ENCODE peak calls at places on chromosomes 7 and 10, in ten cellular contexts. C is stomach, X is mammary epithelial cell, D is fibroblast of lung, Y is psoas muscle, E is GM23338, V is choroid plexus epithelial cell, G is bronchial epithelial cell, N is AG09309, R is A549. P is an unnamed sample.

GRCh38 chr7:91827169-91827568 is 53.3 kb downstream of the MTERF1 start:
- DNase-seq in R (no peak), X (no peak), E (no peak), Y (no peak), G (no peak), C (no peak), N (no peak), D (no peak), V (no peak), P (no peak)

GRCh38 chr7:25597881-25598456 is 369.7 kb upstream of the NPVF start:
- DNase-seq in R (no peak), G (peak), C (no peak), X (no peak), Y (no peak), N (no peak), E (no peak), V (peak), D (no peak), P (no peak)

GRCh38 chr7:4742051-4742573 is 33.3 kb upstream of the AP5Z1 start:
- DNase-seq in N (no peak), X (no peak), C (peak), V (no peak), R (peak), Y (no peak), G (no peak), D (no peak), E (no peak), P (no peak)

GRCh38 chr7:2283074-2283473 is 31.2 kb downstream of the SNX8 start:
- DNase-seq in R (no peak), Y (no peak), N (no peak), G (no peak), D (no peak), E (no peak), X (no peak), C (no peak), V (no peak), P (no peak)

GRCh38 chr7:157471259-157472125 is 134.7 kb downstream of the DNAJB6 start:
- DNase-seq in V (no peak), C (peak), E (no peak), D (no peak), R (no peak), X (no peak), G (no peak), Y (no peak), N (no peak), P (peak)

GRCh38 chr10:45425628-45426563 is 51.9 kb downstream of the ALOX5 start:
- DNase-seq in N (no peak), Y (no peak), X (peak), D (no peak), G (peak), R (peak), V (peak), E (no peak), C (no peak), P (no peak)

GRCh38 chr7:128032605-128033235 is 1.5 kb upstream of the LRRC4 start:
- DNase-seq in D (no peak), G (no peak), N (no peak), C (no peak), R (no peak), E (peak), X (no peak), V (peak), Y (peak), P (peak)

GRCh38 chr10:78291733-78292132 is 258.1 kb downstream of the RPS24 start:
- DNase-seq in N (no peak), Y (no peak), X (no peak), D (no peak), R (no peak), C (no peak), G (no peak), E (no peak), V (no peak), P (no peak)

GRCh38 chr7:140251824-140252555 is 75.2 kb upstream of the KDM7A start:
- DNase-seq in G (no peak), D (no peak), V (no peak), X (no peak), E (no peak), R (no peak), Y (no peak), N (no peak), C (no peak), P (no peak)

GRCh38 chr7:118185163-118185860 is 1.3 kb downstream of the LSM8 start:
- DNase-seq in R (no peak), C (no peak), Y (no peak), N (peak), V (peak), E (no peak), G (no peak), D (peak), X (no peak), P (no peak)

GRCh38 chr10:9302142-9302746 is 1247.8 kb downstream of the GATA3 start:
- DNase-seq in V (peak), N (peak), X (peak), C (no peak), Y (no peak), G (peak), R (peak), D (peak), E (peak), P (no peak)

GRCh38 chr7:44267719-44268413 is 57.5 kb downstream of the CAMK2B start:
- DNase-seq in V (no peak), R (no peak), C (no peak), X (no peak), D (no peak), G (no peak), Y (no peak), E (no peak), N (no peak), P (no peak)

GRCh38 chr10:27820637-27821036 is 75.0 kb upstream of the MKX start:
- DNase-seq in E (no peak), C (no peak), Y (no peak), R (no peak), V (no peak), G (no peak), D (no peak), N (no peak), X (no peak), P (no peak)

GRCh38 chr7:99741438-99741795 is 6.4 kb upstream of the CYP3A7 start:
- DNase-seq in G (no peak), V (no peak), D (no peak), X (no peak), N (no peak), Y (no peak), C (no peak), R (no peak), E (no peak), P (no peak)

GRCh38 chr7:29839302-29839701 is 33.0 kb downstream of the WIPF3 start:
- DNase-seq in G (peak), C (no peak), E (no peak), D (peak), X (peak), Y (peak), N (peak), R (peak), V (peak), P (peak)

GRCh38 chr7:155851892-155852291 is 39.6 kb upstream of the SHH start:
- DNase-seq in X (no peak), E (no peak), Y (no peak), C (no peak), N (no peak), G (no peak), V (no peak), D (no peak), R (no peak), P (no peak)

GRCh38 chr7:8015095-8015745 is 46.6 kb downstream of the GLCCI1 start:
- DNase-seq in D (no peak), E (no peak), X (no peak), Y (no peak), G (no peak), N (no peak), C (no peak), R (no peak), V (no peak), P (no peak)

GRCh38 chr7:132779164-132779563 is 202.9 kb upstream of the PLXNA4 start:
- DNase-seq in N (no peak), C (no peak), V (no peak), G (no peak), E (no peak), Y (no peak), X (no peak), D (no peak), R (no peak), P (no peak)

GRCh38 chr10:76420725-76421124 is 989.3 kb downstream of the LRMDA start:
- DNase-seq in R (no peak), Y (no peak), C (no peak), V (no peak), G (no peak), X (no peak), E (no peak), D (no peak), N (no peak), P (no peak)

GRCh38 chr7:137169282-137169698 is 174.2 kb downstream of the PTN start:
- DNase-seq in N (peak), Y (peak), R (peak), V (peak), E (peak), C (peak), D (peak), G (peak), X (peak), P (no peak)

GRCh38 chr10:369441-370221 is 234.4 kb downstream of the ZMYND11 start:
- DNase-seq in D (peak), E (no peak), R (no peak), G (no peak), X (no peak), N (peak), C (no peak), Y (no peak), V (peak), P (peak)

GRCh38 chr7:46972205-46972604 is 609.7 kb downstream of the TNS3 start:
- DNase-seq in N (peak), V (peak), D (peak), C (no peak), E (peak), Y (no peak), R (peak), G (peak), X (peak), P (no peak)

GRCh38 chr10:123147635-123148413 is at the start of gene HMX2:
- DNase-seq in E (peak), D (no peak), N (no peak), G (no peak), V (no peak), X (peak), Y (no peak), C (no peak), R (no peak), P (no peak)

GRCh38 chr10:100858258-100858657 is 54.5 kb upstream of the SLF2 start:
- DNase-seq in X (no peak), G (no peak), Y (no peak), N (no peak), C (no peak), D (no peak), V (no peak), R (no peak), E (no peak), P (no peak)
- TF ChIP-seq CTCF in X (no peak), G (no peak), Y (no peak), N (no peak), C (no peak), D (no peak), V (no peak), R (no peak), E (no peak), P (no peak)

GRCh38 chr7:42407311-42407710 is 170.3 kb upstream of the GLI3 start:
- DNase-seq in G (no peak), V (no peak), C (no peak), R (no peak), X (no peak), Y (no peak), E (no peak), D (no peak), N (no peak), P (no peak)

GRCh38 chr7:42400961-42401360 is 164.0 kb upstream of the GLI3 start:
- DNase-seq in R (no peak), Y (no peak), X (no peak), C (no peak), N (no peak), D (no peak), V (no peak), E (no peak), G (no peak), P (no peak)

GRCh38 chr7:42407828-42408227 is 170.8 kb upstream of the GLI3 start:
- DNase-seq in Y (no peak), X (peak), N (no peak), G (peak), C (no peak), V (no peak), R (no peak), D (no peak), E (no peak), P (no peak)

GRCh38 chr7:42409296-42409695 is 172.3 kb upstream of the GLI3 start:
- DNase-seq in Y (no peak), V (no peak), R (no peak), N (no peak), X (no peak), C (no peak), E (no peak), G (no peak), D (no peak), P (no peak)

DNA sequence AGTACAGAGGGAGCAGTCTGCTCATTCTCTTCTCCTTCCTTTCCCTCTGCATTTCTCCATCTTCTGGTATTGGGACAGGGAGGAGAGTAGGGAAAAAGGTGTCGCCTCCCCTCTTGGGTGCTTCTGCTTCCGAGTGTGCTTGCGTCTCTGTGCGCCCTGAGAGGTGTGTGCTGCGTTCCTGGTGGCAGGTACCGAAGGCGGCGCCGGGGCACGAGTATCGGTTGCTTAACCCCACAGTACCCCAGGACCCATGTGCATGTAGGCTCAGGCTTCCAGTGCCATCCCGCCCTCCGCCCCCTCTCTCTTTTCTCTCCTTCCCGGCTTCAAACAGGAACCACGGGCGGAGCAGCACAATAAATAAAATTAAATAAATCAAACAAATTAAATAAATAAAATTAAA is 169.3 kb upstream of the GLI3 start:
- DNase-seq in R (no peak), V (no peak), G (no peak), E (peak), Y (no peak), C (no peak), D (no peak), X (no peak), N (no peak), P (no peak)
- H3K4me3 ChIP-seq in R (no peak), V (no peak), G (no peak), E (no peak), Y (no peak), C (no peak), D (no peak), X (no peak), N (no peak), P (no peak)

DNA sequence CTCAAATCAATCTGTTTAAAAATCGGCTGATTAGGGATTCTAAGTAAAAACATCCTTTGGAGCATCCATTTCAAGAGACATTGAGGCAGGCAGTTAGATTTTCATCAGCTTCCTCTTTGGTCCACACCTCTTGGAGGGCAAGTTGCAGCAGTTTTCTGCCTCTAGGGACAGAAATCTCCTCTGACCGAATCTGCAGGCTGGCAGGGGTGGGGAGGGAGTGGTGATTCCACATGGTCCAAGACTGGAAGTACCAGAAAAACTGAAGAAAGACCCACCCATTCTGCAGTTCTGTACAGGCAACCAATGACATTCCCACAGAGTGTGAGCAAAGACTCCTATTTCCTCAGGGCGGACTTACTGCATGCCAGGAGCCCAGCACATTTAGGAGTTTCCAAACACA is 29.0 kb downstream of the FGFBP3 start:
- DNase-seq in G (peak), V (no peak), R (peak), D (no peak), X (peak), Y (no peak), E (peak), N (no peak), C (no peak), P (no peak)
- TF ChIP-seq CTCF in G (peak), V (no peak), R (no peak), D (no peak), X (peak), Y (no peak), E (no peak), N (no peak), C (no peak), P (no peak)

DNA sequence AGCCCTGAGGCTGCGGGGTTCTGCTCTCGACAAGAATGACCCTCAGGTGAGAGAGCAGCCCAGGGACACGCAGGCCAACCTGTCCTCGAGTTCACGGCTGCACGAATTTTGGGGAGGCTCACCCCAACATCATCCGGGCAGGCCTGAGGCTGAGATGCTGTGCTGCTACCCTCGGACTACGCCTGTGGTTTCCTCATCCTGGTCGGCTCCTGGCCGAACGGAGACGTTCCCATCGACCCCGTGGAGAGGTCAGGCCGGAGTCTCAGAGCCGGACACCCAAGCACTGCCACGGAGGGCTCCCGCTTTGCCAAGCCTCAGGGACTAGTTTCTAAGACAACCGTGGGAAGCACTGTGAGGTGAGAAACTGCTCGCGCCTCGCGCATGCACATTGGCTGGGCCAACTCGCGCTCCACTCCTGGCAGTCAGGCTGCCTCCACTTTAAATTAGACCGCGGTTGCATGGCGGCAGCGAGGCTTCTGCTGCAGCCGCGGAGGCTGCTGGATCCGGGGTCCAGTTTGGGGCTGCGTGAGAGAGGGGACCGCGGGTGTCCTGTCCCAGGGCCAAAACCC is 203.4 kb downstream of the ZNF716 start:
- DNase-seq in C (no peak), V (no peak), E (no peak), D (no peak), G (no peak), R (no peak), X (no peak), Y (no peak), N (no peak), P (peak)
- H3K4me3 ChIP-seq in C (no peak), V (no peak), E (no peak), D (no peak), G (no peak), R (no peak), X (no peak), Y (no peak), N (no peak), P (no peak)

GRCh38 chr7:84454174-84454959 is 259.8 kb upstream of the SEMA3A start:
- DNase-seq in X (no peak), G (peak), C (no peak), R (no peak), Y (no peak), D (peak), N (no peak), E (no peak), V (peak), P (peak)
- TF ChIP-seq CTCF in X (peak), G (no peak), C (no peak), R (peak), Y (no peak), D (no peak), N (no peak), E (no peak), V (peak), P (peak)

DNA sequence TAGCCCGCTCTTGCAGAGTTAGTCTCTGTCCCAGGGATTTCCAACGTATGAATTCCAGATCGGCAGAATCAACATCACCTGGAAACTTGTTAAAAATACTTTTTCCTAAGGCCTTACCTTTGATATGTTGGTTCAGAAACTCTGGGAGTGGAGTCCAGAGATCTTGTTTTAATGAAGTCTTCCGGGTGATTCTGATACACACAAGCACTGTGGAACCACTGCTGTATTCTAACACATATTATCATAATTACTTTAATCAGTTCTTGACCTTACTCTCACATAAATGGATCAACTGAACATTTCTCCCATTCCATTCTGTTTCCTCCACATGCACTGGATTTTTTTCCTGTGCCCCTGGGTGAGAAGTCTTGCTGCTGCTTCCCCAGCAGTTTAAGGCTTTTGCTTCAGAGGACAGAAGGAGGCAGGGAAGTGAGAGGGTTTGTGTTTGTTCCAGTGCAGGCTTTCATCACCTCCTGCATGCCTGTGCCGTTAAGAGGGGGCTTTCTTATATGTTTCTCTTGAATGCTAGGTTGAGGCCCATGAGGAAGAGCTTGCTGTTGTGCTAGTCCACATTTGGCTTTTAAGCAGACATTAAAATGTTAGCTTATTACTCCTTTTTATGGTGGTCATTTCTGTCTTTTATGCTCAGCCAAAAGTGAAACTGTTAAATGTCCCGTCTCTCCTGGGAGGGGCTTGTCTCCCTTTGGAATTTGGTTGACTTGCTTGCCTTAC is 32.4 kb downstream of the CCSER2 start:
- DNase-seq in C (no peak), R (no peak), E (peak), V (peak), Y (no peak), G (no peak), X (peak), D (peak), N (no peak), P (no peak)
- H3K4me3 ChIP-seq in C (peak), R (peak), E (no peak), V (peak), Y (peak), G (peak), X (peak), D (peak), N (peak), P (peak)

DNA sequence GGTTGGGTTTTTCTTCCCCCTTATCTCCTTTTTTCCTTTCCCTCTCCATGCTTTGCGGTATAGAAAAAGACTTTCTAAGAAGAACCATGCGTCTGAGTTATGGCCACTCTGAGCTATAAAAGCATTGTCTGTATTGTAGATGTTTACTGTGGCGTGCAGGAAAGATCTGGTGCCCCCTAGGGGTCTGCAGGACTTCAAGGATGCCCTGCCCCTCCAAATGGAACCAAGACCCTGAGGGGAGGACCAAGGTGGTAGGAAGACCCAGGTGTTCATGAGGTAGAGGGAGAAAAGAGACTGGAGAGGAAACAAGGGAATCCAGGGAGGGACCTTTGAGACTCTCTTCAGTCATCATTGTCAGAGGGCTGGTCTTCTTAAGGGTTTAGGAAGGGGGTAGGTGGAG is 68.8 kb downstream of the CYP26A1 start:
- DNase-seq in X (no peak), N (no peak), C (no peak), E (no peak), R (no peak), Y (no peak), D (no peak), G (no peak), V (no peak), P (peak)
- TF ChIP-seq CTCF in X (no peak), N (no peak), C (no peak), E (peak), R (no peak), Y (no peak), D (no peak), G (no peak), V (peak), P (no peak)